ENCODE peak calls at places on chromosomes 16 and 17, in ten cellular contexts. One of them, this sample, is unnamed.

GRCh38 chr17:70080541-70081347 is 5.7 kb downstream of the KCNJ16 start:
- DNase-seq in stimulated activated CD4-positive, alpha-beta T cell treated with anti-CD3 and anti-CD28 coated beads, Interleukin-4, amount 100 ng/mL, for 24 hours: no peak
- DNase-seq in activated T-helper 1 cell treated with anti-CD3 and anti-CD28 coated beads, Interleukin-2, amount 50 U/mL, for 16 hours: no peak
- DNase-seq in left cardiac atrium: no peak
- DNase-seq in activated CD4-positive, alpha-beta T cell treated with anti-CD3 and anti-CD28 coated beads, Interleukin-2, amount 50 U/mL, for 1 hour: no peak
- DNase-seq in amniotic stem cell: no peak
- DNase-seq in GM04503: peak
- DNase-seq in WERI-Rb-1: no peak
- DNase-seq in WTC11: no peak
- DNase-seq in A673: no peak
- DNase-seq in this sample: no peak

GRCh38 chr17:29036584-29036983 is 6.4 kb upstream of the PIPOX start:
- DNase-seq in A673: no peak
- DNase-seq in WTC11: no peak
- DNase-seq in GM04503: no peak
- DNase-seq in left cardiac atrium: no peak
- DNase-seq in WERI-Rb-1: peak
- DNase-seq in activated CD4-positive, alpha-beta T cell treated with anti-CD3 and anti-CD28 coated beads, Interleukin-2, amount 50 U/mL, for 1 hour: no peak
- DNase-seq in activated T-helper 1 cell treated with anti-CD3 and anti-CD28 coated beads, Interleukin-2, amount 50 U/mL, for 16 hours: no peak
- DNase-seq in amniotic stem cell: no peak
- DNase-seq in stimulated activated CD4-positive, alpha-beta T cell treated with anti-CD3 and anti-CD28 coated beads, Interleukin-4, amount 100 ng/mL, for 24 hours: no peak
- DNase-seq in this sample: no peak

GRCh38 chr16:76583466-76583865 is 306.3 kb downstream of the CNTNAP4 start:
- DNase-seq in activated CD4-positive, alpha-beta T cell treated with anti-CD3 and anti-CD28 coated beads, Interleukin-2, amount 50 U/mL, for 1 hour: no peak
- DNase-seq in WERI-Rb-1: peak
- DNase-seq in A673: peak
- DNase-seq in GM04503: no peak
- DNase-seq in WTC11: no peak
- DNase-seq in stimulated activated CD4-positive, alpha-beta T cell treated with anti-CD3 and anti-CD28 coated beads, Interleukin-4, amount 100 ng/mL, for 24 hours: no peak
- DNase-seq in amniotic stem cell: no peak
- DNase-seq in left cardiac atrium: peak
- DNase-seq in activated T-helper 1 cell treated with anti-CD3 and anti-CD28 coated beads, Interleukin-2, amount 50 U/mL, for 16 hours: no peak
- DNase-seq in this sample: no peak

GRCh38 chr16:85465328-85466307 is 147.5 kb upstream of the GSE1 start:
- DNase-seq in WTC11: no peak
- DNase-seq in GM04503: peak
- DNase-seq in A673: peak
- DNase-seq in stimulated activated CD4-positive, alpha-beta T cell treated with anti-CD3 and anti-CD28 coated beads, Interleukin-4, amount 100 ng/mL, for 24 hours: no peak
- DNase-seq in WERI-Rb-1: no peak
- DNase-seq in left cardiac atrium: peak
- DNase-seq in activated T-helper 1 cell treated with anti-CD3 and anti-CD28 coated beads, Interleukin-2, amount 50 U/mL, for 16 hours: no peak
- DNase-seq in activated CD4-positive, alpha-beta T cell treated with anti-CD3 and anti-CD28 coated beads, Interleukin-2, amount 50 U/mL, for 1 hour: no peak
- DNase-seq in amniotic stem cell: no peak
- DNase-seq in this sample: no peak

GRCh38 chr17:835263-835662 is 53.1 kb downstream of the MRM3 start:
- DNase-seq in WTC11: no peak
- DNase-seq in amniotic stem cell: peak
- DNase-seq in left cardiac atrium: no peak
- DNase-seq in activated CD4-positive, alpha-beta T cell treated with anti-CD3 and anti-CD28 coated beads, Interleukin-2, amount 50 U/mL, for 1 hour: no peak
- DNase-seq in activated T-helper 1 cell treated with anti-CD3 and anti-CD28 coated beads, Interleukin-2, amount 50 U/mL, for 16 hours: no peak
- DNase-seq in stimulated activated CD4-positive, alpha-beta T cell treated with anti-CD3 and anti-CD28 coated beads, Interleukin-4, amount 100 ng/mL, for 24 hours: no peak
- DNase-seq in GM04503: peak
- DNase-seq in WERI-Rb-1: no peak
- DNase-seq in A673: no peak
- DNase-seq in this sample: peak

GRCh38 chr16:75488322-75488721 is 6.9 kb downstream of the CHST6 start:
- DNase-seq in GM04503: no peak
- DNase-seq in stimulated activated CD4-positive, alpha-beta T cell treated with anti-CD3 and anti-CD28 coated beads, Interleukin-4, amount 100 ng/mL, for 24 hours: no peak
- DNase-seq in A673: no peak
- DNase-seq in activated T-helper 1 cell treated with anti-CD3 and anti-CD28 coated beads, Interleukin-2, amount 50 U/mL, for 16 hours: no peak
- DNase-seq in activated CD4-positive, alpha-beta T cell treated with anti-CD3 and anti-CD28 coated beads, Interleukin-2, amount 50 U/mL, for 1 hour: no peak
- DNase-seq in left cardiac atrium: no peak
- DNase-seq in WTC11: no peak
- DNase-seq in WERI-Rb-1: no peak
- DNase-seq in amniotic stem cell: no peak
- DNase-seq in this sample: no peak

GRCh38 chr16:51427081-51427480 is 276.0 kb upstream of the SALL1 start:
- DNase-seq in GM04503: no peak
- DNase-seq in activated CD4-positive, alpha-beta T cell treated with anti-CD3 and anti-CD28 coated beads, Interleukin-2, amount 50 U/mL, for 1 hour: no peak
- DNase-seq in stimulated activated CD4-positive, alpha-beta T cell treated with anti-CD3 and anti-CD28 coated beads, Interleukin-4, amount 100 ng/mL, for 24 hours: no peak
- DNase-seq in amniotic stem cell: no peak
- DNase-seq in A673: no peak
- DNase-seq in activated T-helper 1 cell treated with anti-CD3 and anti-CD28 coated beads, Interleukin-2, amount 50 U/mL, for 16 hours: no peak
- DNase-seq in WTC11: no peak
- DNase-seq in left cardiac atrium: no peak
- DNase-seq in WERI-Rb-1: no peak
- DNase-seq in this sample: no peak

GRCh38 chr16:28003923-28004322 is 59.6 kb downstream of the GSG1L start:
- DNase-seq in amniotic stem cell: no peak
- DNase-seq in WTC11: no peak
- DNase-seq in GM04503: no peak
- DNase-seq in activated T-helper 1 cell treated with anti-CD3 and anti-CD28 coated beads, Interleukin-2, amount 50 U/mL, for 16 hours: no peak
- DNase-seq in WERI-Rb-1: no peak
- DNase-seq in A673: no peak
- DNase-seq in activated CD4-positive, alpha-beta T cell treated with anti-CD3 and anti-CD28 coated beads, Interleukin-2, amount 50 U/mL, for 1 hour: no peak
- DNase-seq in left cardiac atrium: no peak
- DNase-seq in stimulated activated CD4-positive, alpha-beta T cell treated with anti-CD3 and anti-CD28 coated beads, Interleukin-4, amount 100 ng/mL, for 24 hours: no peak
- DNase-seq in this sample: no peak

GRCh38 chr16:66486773-66487579 is 59.9 kb downstream of the BEAN1 start:
- DNase-seq in activated CD4-positive, alpha-beta T cell treated with anti-CD3 and anti-CD28 coated beads, Interleukin-2, amount 50 U/mL, for 1 hour: no peak
- DNase-seq in A673: no peak
- DNase-seq in left cardiac atrium: no peak
- DNase-seq in stimulated activated CD4-positive, alpha-beta T cell treated with anti-CD3 and anti-CD28 coated beads, Interleukin-4, amount 100 ng/mL, for 24 hours: no peak
- DNase-seq in amniotic stem cell: no peak
- DNase-seq in WERI-Rb-1: no peak
- DNase-seq in WTC11: no peak
- DNase-seq in activated T-helper 1 cell treated with anti-CD3 and anti-CD28 coated beads, Interleukin-2, amount 50 U/mL, for 16 hours: no peak
- DNase-seq in GM04503: peak
- DNase-seq in this sample: no peak

GRCh38 chr17:63537001-63537400 is 13.3 kb upstream of the DCAF7 start:
- DNase-seq in activated T-helper 1 cell treated with anti-CD3 and anti-CD28 coated beads, Interleukin-2, amount 50 U/mL, for 16 hours: no peak
- DNase-seq in stimulated activated CD4-positive, alpha-beta T cell treated with anti-CD3 and anti-CD28 coated beads, Interleukin-4, amount 100 ng/mL, for 24 hours: no peak
- DNase-seq in left cardiac atrium: no peak
- DNase-seq in WERI-Rb-1: peak
- DNase-seq in WTC11: no peak
- DNase-seq in activated CD4-positive, alpha-beta T cell treated with anti-CD3 and anti-CD28 coated beads, Interleukin-2, amount 50 U/mL, for 1 hour: no peak
- DNase-seq in A673: no peak
- DNase-seq in amniotic stem cell: no peak
- DNase-seq in GM04503: no peak
- DNase-seq in this sample: no peak

GRCh38 chr16:30016555-30017276 is 5.9 kb upstream of the DOC2A start:
- DNase-seq in A673: no peak
- DNase-seq in amniotic stem cell: no peak
- DNase-seq in stimulated activated CD4-positive, alpha-beta T cell treated with anti-CD3 and anti-CD28 coated beads, Interleukin-4, amount 100 ng/mL, for 24 hours: no peak
- DNase-seq in activated T-helper 1 cell treated with anti-CD3 and anti-CD28 coated beads, Interleukin-2, amount 50 U/mL, for 16 hours: no peak
- DNase-seq in GM04503: no peak
- DNase-seq in left cardiac atrium: peak
- DNase-seq in WTC11: no peak
- DNase-seq in WERI-Rb-1: no peak
- DNase-seq in activated CD4-positive, alpha-beta T cell treated with anti-CD3 and anti-CD28 coated beads, Interleukin-2, amount 50 U/mL, for 1 hour: no peak
- DNase-seq in this sample: no peak

GRCh38 chr17:40900819-40901356 is 15.8 kb upstream of the KRT20 start:
- DNase-seq in stimulated activated CD4-positive, alpha-beta T cell treated with anti-CD3 and anti-CD28 coated beads, Interleukin-4, amount 100 ng/mL, for 24 hours: no peak
- DNase-seq in GM04503: no peak
- DNase-seq in WERI-Rb-1: no peak
- DNase-seq in activated T-helper 1 cell treated with anti-CD3 and anti-CD28 coated beads, Interleukin-2, amount 50 U/mL, for 16 hours: no peak
- DNase-seq in amniotic stem cell: no peak
- DNase-seq in left cardiac atrium: no peak
- DNase-seq in WTC11: no peak
- DNase-seq in A673: no peak
- DNase-seq in activated CD4-positive, alpha-beta T cell treated with anti-CD3 and anti-CD28 coated beads, Interleukin-2, amount 50 U/mL, for 1 hour: no peak
- DNase-seq in this sample: no peak

GRCh38 chr17:50882851-50883250 is 16.7 kb upstream of the TOB1 start:
- DNase-seq in WTC11: no peak
- DNase-seq in WERI-Rb-1: no peak
- DNase-seq in GM04503: peak
- DNase-seq in left cardiac atrium: no peak
- DNase-seq in amniotic stem cell: peak
- DNase-seq in A673: no peak
- DNase-seq in stimulated activated CD4-positive, alpha-beta T cell treated with anti-CD3 and anti-CD28 coated beads, Interleukin-4, amount 100 ng/mL, for 24 hours: no peak
- DNase-seq in activated CD4-positive, alpha-beta T cell treated with anti-CD3 and anti-CD28 coated beads, Interleukin-2, amount 50 U/mL, for 1 hour: no peak
- DNase-seq in activated T-helper 1 cell treated with anti-CD3 and anti-CD28 coated beads, Interleukin-2, amount 50 U/mL, for 16 hours: no peak
- DNase-seq in this sample: no peak

GRCh38 chr16:68406458-68407041 is 41.8 kb downstream of the SMPD3 start:
- DNase-seq in stimulated activated CD4-positive, alpha-beta T cell treated with anti-CD3 and anti-CD28 coated beads, Interleukin-4, amount 100 ng/mL, for 24 hours: no peak
- DNase-seq in amniotic stem cell: no peak
- DNase-seq in activated T-helper 1 cell treated with anti-CD3 and anti-CD28 coated beads, Interleukin-2, amount 50 U/mL, for 16 hours: no peak
- DNase-seq in A673: peak
- DNase-seq in left cardiac atrium: no peak
- DNase-seq in WERI-Rb-1: no peak
- DNase-seq in WTC11: no peak
- DNase-seq in GM04503: no peak
- DNase-seq in activated CD4-positive, alpha-beta T cell treated with anti-CD3 and anti-CD28 coated beads, Interleukin-2, amount 50 U/mL, for 1 hour: no peak
- DNase-seq in this sample: no peak

GRCh38 chr17:7252176-7253043 is at the start of gene ELP5:
- DNase-seq in left cardiac atrium: peak
- DNase-seq in WTC11: peak
- DNase-seq in GM04503: no peak
- DNase-seq in WERI-Rb-1: peak
- DNase-seq in amniotic stem cell: peak
- DNase-seq in activated CD4-positive, alpha-beta T cell treated with anti-CD3 and anti-CD28 coated beads, Interleukin-2, amount 50 U/mL, for 1 hour: peak
- DNase-seq in activated T-helper 1 cell treated with anti-CD3 and anti-CD28 coated beads, Interleukin-2, amount 50 U/mL, for 16 hours: peak
- DNase-seq in stimulated activated CD4-positive, alpha-beta T cell treated with anti-CD3 and anti-CD28 coated beads, Interleukin-4, amount 100 ng/mL, for 24 hours: peak
- DNase-seq in A673: peak
- DNase-seq in this sample: peak

GRCh38 chr16:85963746-85964370 is 64.9 kb downstream of the IRF8 start:
- DNase-seq in A673: no peak
- DNase-seq in amniotic stem cell: no peak
- DNase-seq in WTC11: no peak
- DNase-seq in activated CD4-positive, alpha-beta T cell treated with anti-CD3 and anti-CD28 coated beads, Interleukin-2, amount 50 U/mL, for 1 hour: no peak
- DNase-seq in stimulated activated CD4-positive, alpha-beta T cell treated with anti-CD3 and anti-CD28 coated beads, Interleukin-4, amount 100 ng/mL, for 24 hours: no peak
- DNase-seq in activated T-helper 1 cell treated with anti-CD3 and anti-CD28 coated beads, Interleukin-2, amount 50 U/mL, for 16 hours: no peak
- DNase-seq in left cardiac atrium: peak
- DNase-seq in GM04503: peak
- DNase-seq in WERI-Rb-1: peak
- DNase-seq in this sample: no peak

GRCh38 chr16:10646581-10647263 is 48.0 kb downstream of the TEKT5 start:
- DNase-seq in stimulated activated CD4-positive, alpha-beta T cell treated with anti-CD3 and anti-CD28 coated beads, Interleukin-4, amount 100 ng/mL, for 24 hours: no peak
- DNase-seq in A673: no peak
- DNase-seq in GM04503: no peak
- DNase-seq in WERI-Rb-1: no peak
- DNase-seq in WTC11: no peak
- DNase-seq in activated T-helper 1 cell treated with anti-CD3 and anti-CD28 coated beads, Interleukin-2, amount 50 U/mL, for 16 hours: no peak
- DNase-seq in amniotic stem cell: no peak
- DNase-seq in left cardiac atrium: no peak
- DNase-seq in activated CD4-positive, alpha-beta T cell treated with anti-CD3 and anti-CD28 coated beads, Interleukin-2, amount 50 U/mL, for 1 hour: no peak
- DNase-seq in this sample: no peak

GRCh38 chr16:74724820-74725549 is 24.3 kb upstream of the MLKL start:
- DNase-seq in left cardiac atrium: no peak
- DNase-seq in A673: no peak
- DNase-seq in stimulated activated CD4-positive, alpha-beta T cell treated with anti-CD3 and anti-CD28 coated beads, Interleukin-4, amount 100 ng/mL, for 24 hours: no peak
- DNase-seq in GM04503: no peak
- DNase-seq in amniotic stem cell: peak
- DNase-seq in WTC11: no peak
- DNase-seq in WERI-Rb-1: no peak
- DNase-seq in activated T-helper 1 cell treated with anti-CD3 and anti-CD28 coated beads, Interleukin-2, amount 50 U/mL, for 16 hours: no peak
- DNase-seq in activated CD4-positive, alpha-beta T cell treated with anti-CD3 and anti-CD28 coated beads, Interleukin-2, amount 50 U/mL, for 1 hour: no peak
- DNase-seq in this sample: no peak

GRCh38 chr16:20903116-20903888 is 2.7 kb downstream of the LYRM1 start:
- DNase-seq in activated T-helper 1 cell treated with anti-CD3 and anti-CD28 coated beads, Interleukin-2, amount 50 U/mL, for 16 hours: no peak
- DNase-seq in left cardiac atrium: no peak
- DNase-seq in WTC11: no peak
- DNase-seq in stimulated activated CD4-positive, alpha-beta T cell treated with anti-CD3 and anti-CD28 coated beads, Interleukin-4, amount 100 ng/mL, for 24 hours: no peak
- DNase-seq in activated CD4-positive, alpha-beta T cell treated with anti-CD3 and anti-CD28 coated beads, Interleukin-2, amount 50 U/mL, for 1 hour: no peak
- DNase-seq in WERI-Rb-1: no peak
- DNase-seq in A673: no peak
- DNase-seq in amniotic stem cell: no peak
- DNase-seq in GM04503: no peak
- DNase-seq in this sample: no peak

GRCh38 chr17:81996757-81997441 is 19.5 kb downstream of the ASPSCR1 start:
- DNase-seq in GM04503: no peak
- DNase-seq in WERI-Rb-1: peak
- DNase-seq in activated T-helper 1 cell treated with anti-CD3 and anti-CD28 coated beads, Interleukin-2, amount 50 U/mL, for 16 hours: no peak
- DNase-seq in WTC11: peak
- DNase-seq in left cardiac atrium: no peak
- DNase-seq in activated CD4-positive, alpha-beta T cell treated with anti-CD3 and anti-CD28 coated beads, Interleukin-2, amount 50 U/mL, for 1 hour: no peak
- DNase-seq in stimulated activated CD4-positive, alpha-beta T cell treated with anti-CD3 and anti-CD28 coated beads, Interleukin-4, amount 100 ng/mL, for 24 hours: no peak
- DNase-seq in A673: no peak
- DNase-seq in amniotic stem cell: no peak
- DNase-seq in this sample: no peak

GRCh38 chr17:67200727-67201301 is 44.2 kb downstream of the HELZ start:
- DNase-seq in stimulated activated CD4-positive, alpha-beta T cell treated with anti-CD3 and anti-CD28 coated beads, Interleukin-4, amount 100 ng/mL, for 24 hours: no peak
- DNase-seq in A673: peak
- DNase-seq in WTC11: no peak
- DNase-seq in amniotic stem cell: no peak
- DNase-seq in GM04503: no peak
- DNase-seq in activated CD4-positive, alpha-beta T cell treated with anti-CD3 and anti-CD28 coated beads, Interleukin-2, amount 50 U/mL, for 1 hour: no peak
- DNase-seq in activated T-helper 1 cell treated with anti-CD3 and anti-CD28 coated beads, Interleukin-2, amount 50 U/mL, for 16 hours: no peak
- DNase-seq in WERI-Rb-1: no peak
- DNase-seq in left cardiac atrium: no peak
- DNase-seq in this sample: peak

GRCh38 chr17:61135782-61136181 is 263.9 kb upstream of the TBX2 start:
- DNase-seq in A673: no peak
- DNase-seq in stimulated activated CD4-positive, alpha-beta T cell treated with anti-CD3 and anti-CD28 coated beads, Interleukin-4, amount 100 ng/mL, for 24 hours: no peak
- DNase-seq in GM04503: no peak
- DNase-seq in WERI-Rb-1: no peak
- DNase-seq in activated CD4-positive, alpha-beta T cell treated with anti-CD3 and anti-CD28 coated beads, Interleukin-2, amount 50 U/mL, for 1 hour: no peak
- DNase-seq in WTC11: no peak
- DNase-seq in left cardiac atrium: no peak
- DNase-seq in amniotic stem cell: no peak
- DNase-seq in activated T-helper 1 cell treated with anti-CD3 and anti-CD28 coated beads, Interleukin-2, amount 50 U/mL, for 16 hours: no peak
- DNase-seq in this sample: no peak

GRCh38 chr16:4700997-4701743 is 7.8 kb downstream of the NUDT16L1 start:
- DNase-seq in A673: no peak
- DNase-seq in WTC11: no peak
- DNase-seq in GM04503: no peak
- DNase-seq in activated T-helper 1 cell treated with anti-CD3 and anti-CD28 coated beads, Interleukin-2, amount 50 U/mL, for 16 hours: no peak
- DNase-seq in stimulated activated CD4-positive, alpha-beta T cell treated with anti-CD3 and anti-CD28 coated beads, Interleukin-4, amount 100 ng/mL, for 24 hours: no peak
- DNase-seq in left cardiac atrium: no peak
- DNase-seq in amniotic stem cell: no peak
- DNase-seq in WERI-Rb-1: no peak
- DNase-seq in activated CD4-positive, alpha-beta T cell treated with anti-CD3 and anti-CD28 coated beads, Interleukin-2, amount 50 U/mL, for 1 hour: no peak
- DNase-seq in this sample: peak

GRCh38 chr16:4261557-4262172 is 11.2 kb downstream of the TFAP4 start:
- DNase-seq in activated CD4-positive, alpha-beta T cell treated with anti-CD3 and anti-CD28 coated beads, Interleukin-2, amount 50 U/mL, for 1 hour: peak
- DNase-seq in WERI-Rb-1: peak
- DNase-seq in amniotic stem cell: no peak
- DNase-seq in stimulated activated CD4-positive, alpha-beta T cell treated with anti-CD3 and anti-CD28 coated beads, Interleukin-4, amount 100 ng/mL, for 24 hours: peak
- DNase-seq in activated T-helper 1 cell treated with anti-CD3 and anti-CD28 coated beads, Interleukin-2, amount 50 U/mL, for 16 hours: no peak
- DNase-seq in GM04503: no peak
- DNase-seq in WTC11: peak
- DNase-seq in left cardiac atrium: no peak
- DNase-seq in A673: peak
- DNase-seq in this sample: peak

GRCh38 chr16:20767577-20767976 is 3.8 kb downstream of the ACSM3 start:
- DNase-seq in WTC11: no peak
- DNase-seq in amniotic stem cell: no peak
- DNase-seq in GM04503: no peak
- DNase-seq in activated CD4-positive, alpha-beta T cell treated with anti-CD3 and anti-CD28 coated beads, Interleukin-2, amount 50 U/mL, for 1 hour: no peak
- DNase-seq in stimulated activated CD4-positive, alpha-beta T cell treated with anti-CD3 and anti-CD28 coated beads, Interleukin-4, amount 100 ng/mL, for 24 hours: no peak
- DNase-seq in activated T-helper 1 cell treated with anti-CD3 and anti-CD28 coated beads, Interleukin-2, amount 50 U/mL, for 16 hours: no peak
- DNase-seq in A673: no peak
- DNase-seq in left cardiac atrium: no peak
- DNase-seq in WERI-Rb-1: no peak
- DNase-seq in this sample: no peak

GRCh38 chr17:48002208-48002919 is 31.5 kb downstream of the CDK5RAP3 start:
- DNase-seq in left cardiac atrium: no peak
- DNase-seq in WERI-Rb-1: no peak
- DNase-seq in amniotic stem cell: peak
- DNase-seq in A673: peak
- DNase-seq in activated CD4-positive, alpha-beta T cell treated with anti-CD3 and anti-CD28 coated beads, Interleukin-2, amount 50 U/mL, for 1 hour: no peak
- DNase-seq in GM04503: no peak
- DNase-seq in WTC11: no peak
- DNase-seq in activated T-helper 1 cell treated with anti-CD3 and anti-CD28 coated beads, Interleukin-2, amount 50 U/mL, for 16 hours: no peak
- DNase-seq in stimulated activated CD4-positive, alpha-beta T cell treated with anti-CD3 and anti-CD28 coated beads, Interleukin-4, amount 100 ng/mL, for 24 hours: no peak
- DNase-seq in this sample: no peak

GRCh38 chr16:54477766-54478165 is 191.2 kb upstream of the IRX3 start:
- DNase-seq in WERI-Rb-1: no peak
- DNase-seq in left cardiac atrium: no peak
- DNase-seq in amniotic stem cell: no peak
- DNase-seq in WTC11: no peak
- DNase-seq in activated CD4-positive, alpha-beta T cell treated with anti-CD3 and anti-CD28 coated beads, Interleukin-2, amount 50 U/mL, for 1 hour: no peak
- DNase-seq in A673: no peak
- DNase-seq in stimulated activated CD4-positive, alpha-beta T cell treated with anti-CD3 and anti-CD28 coated beads, Interleukin-4, amount 100 ng/mL, for 24 hours: no peak
- DNase-seq in GM04503: no peak
- DNase-seq in activated T-helper 1 cell treated with anti-CD3 and anti-CD28 coated beads, Interleukin-2, amount 50 U/mL, for 16 hours: no peak
- DNase-seq in this sample: no peak

GRCh38 chr17:13306310-13306962 is 288.6 kb upstream of the ELAC2 start:
- DNase-seq in left cardiac atrium: no peak
- DNase-seq in activated T-helper 1 cell treated with anti-CD3 and anti-CD28 coated beads, Interleukin-2, amount 50 U/mL, for 16 hours: no peak
- DNase-seq in stimulated activated CD4-positive, alpha-beta T cell treated with anti-CD3 and anti-CD28 coated beads, Interleukin-4, amount 100 ng/mL, for 24 hours: peak
- DNase-seq in WERI-Rb-1: peak
- DNase-seq in amniotic stem cell: no peak
- DNase-seq in activated CD4-positive, alpha-beta T cell treated with anti-CD3 and anti-CD28 coated beads, Interleukin-2, amount 50 U/mL, for 1 hour: no peak
- DNase-seq in A673: peak
- DNase-seq in GM04503: peak
- DNase-seq in WTC11: peak
- DNase-seq in this sample: peak